ENCODE peak calls at places on chromosomes 4 and X, in eight cellular contexts. F is endodermal cell; N is cardiac fibroblast; J is stimulated activated naive CD8-positive, alpha-beta T cell treated with anti-CD3 and anti-CD28 coated beads, Interleukin-15, amount 100 ng/mL, for 72 hours; D is germinal center; G is fibroblast of mammary gland; L is epithelial cell of prostate; U is A172. T is an unnamed sample.

GRCh38 chr4:17787315-17787714 is 5.9 kb upstream of the FAM184B start:
- DNase-seq in N (peak), J (no peak), G (peak), D (no peak), U (peak), F (no peak), L (no peak), T (no peak)

GRCh38 chrX:103343105-103343504 is 13.1 kb downstream of the TCEAL7 start:
- DNase-seq in F (peak), N (peak), J (peak), U (no peak), D (peak), G (peak), L (no peak), T (peak)

GRCh38 chrX:136059350-136059749 is 74.1 kb downstream of the SLC9A6 start:
- DNase-seq in N (no peak), U (no peak), L (no peak), F (no peak), G (no peak), J (no peak), D (no peak), T (no peak)

GRCh38 chr4:3827616-3828492 is 61.7 kb downstream of the ADRA2C start:
- DNase-seq in D (no peak), G (peak), J (no peak), F (peak), N (no peak), U (peak), L (no peak), T (peak)

GRCh38 chrX:69066966-69067525 is 98.2 kb downstream of the PJA1 start:
- DNase-seq in G (peak), J (no peak), D (no peak), L (no peak), U (no peak), N (no peak), F (peak), T (no peak)

GRCh38 chrX:24703185-24703494 is 9.4 kb downstream of the POLA1 start:
- DNase-seq in G (no peak), F (no peak), U (no peak), J (no peak), D (no peak), L (no peak), N (no peak), T (no peak)

GRCh38 chrX:33138677-33139249 is 72.6 kb downstream of the DMD start:
- DNase-seq in G (peak), J (no peak), U (peak), D (no peak), N (peak), L (no peak), F (peak), T (peak)

GRCh38 chrX:54999717-55000598 is at the start of gene APEX2:
- DNase-seq in N (peak), L (peak), U (peak), D (peak), F (peak), J (peak), G (peak), T (peak)

GRCh38 chr4:113561758-113562157 is 199.8 kb downstream of the CAMK2D start:
- DNase-seq in L (no peak), U (no peak), N (no peak), D (no peak), J (no peak), G (no peak), F (no peak), T (no peak)

GRCh38 chr4:53777244-53777984 is 186.1 kb upstream of the LNX1 start:
- DNase-seq in D (no peak), N (peak), L (peak), F (no peak), G (peak), U (peak), J (no peak), T (peak)

GRCh38 chr4:6674500-6675149 is 19.1 kb upstream of the S100P start:
- DNase-seq in J (peak), G (peak), F (peak), L (no peak), D (peak), U (peak), N (peak), T (no peak)

T was measured in foreskin fibroblast.